ENCODE peak calls at places on chromosomes 5 and 9, in six cellular contexts. E is effector memory CD4-positive, alpha-beta T cell; I is activated gamma-delta T cell treated with anti-CD3 and anti-CD28 coated beads, Interleukin-2, amount 50 U/mL, for 16 hours; M is adipocyte; U is NCI-H69; T is neural progenitor cell. Y is an unnamed sample.

GRCh38 chr5:179974946-179975712 is 67.4 kb upstream of the TBC1D9B start:
- DNase-seq in E (no peak), I (no peak), M (peak), U (peak), T (peak), Y (peak)

GRCh38 chr9:107043886-107044285 is 180.9 kb downstream of the ZNF462 start:
- DNase-seq in E (no peak), I (no peak), M (no peak), U (peak), T (no peak), Y (peak)

GRCh38 chr9:89743216-89743575 is 138.4 kb downstream of the GADD45G start:
- DNase-seq in E (peak), I (no peak), M (no peak), U (no peak), T (no peak), Y (no peak)

GRCh38 chr5:1113805-1114586 is 2.1 kb upstream of the SLC12A7 start:
- DNase-seq in E (no peak), I (no peak), M (no peak), U (no peak), T (no peak), Y (no peak)

GRCh38 chr5:74145904-74146303 is 494.6 kb downstream of the ENC1 start:
- DNase-seq in E (no peak), I (no peak), M (no peak), U (no peak), T (no peak), Y (no peak)

GRCh38 chr5:117859161-117859560 is 1129.2 kb downstream of the DTWD2 start:
- DNase-seq in E (no peak), I (no peak), M (no peak), U (no peak), T (no peak), Y (no peak)

GRCh38 chr5:1517838-1518237 is 5.9 kb downstream of the LPCAT1 start:
- DNase-seq in E (no peak), I (no peak), M (no peak), U (no peak), T (no peak), Y (no peak)

GRCh38 chr5:33788922-33789321 is 102.9 kb downstream of the ADAMTS12 start:
- DNase-seq in E (no peak), I (no peak), M (peak), U (no peak), T (no peak), Y (no peak)

GRCh38 chr5:90475436-90475980 is 844 bp downstream of the POLR3G start:
- DNase-seq in E (no peak), I (no peak), M (no peak), U (peak), T (no peak), Y (no peak)

GRCh38 chr5:141084487-141084989 is 9.9 kb upstream of the PCDHB2 start:
- DNase-seq in E (peak), I (no peak), M (peak), U (peak), T (peak), Y (peak)

GRCh38 chr5:95731571-95732554 is 727 bp downstream of the RHOBTB3 start:
- DNase-seq in E (no peak), I (no peak), M (peak), U (peak), T (peak), Y (peak)

GRCh38 chr5:102670224-102670836 is 84.8 kb upstream of the PAM start:
- DNase-seq in E (no peak), I (no peak), M (peak), U (peak), T (peak), Y (no peak)

GRCh38 chr9:2725126-2725525 is 7.8 kb downstream of the KCNV2 start:
- DNase-seq in E (no peak), I (no peak), M (no peak), U (no peak), T (no peak), Y (no peak)

GRCh38 chr5:25500635-25501034 is 855.9 kb upstream of the CDH10 start:
- DNase-seq in E (no peak), I (no peak), M (no peak), U (no peak), T (no peak), Y (no peak)

GRCh38 chr9:71552480-71552879 is 215.8 kb downstream of the CEMIP2 start:
- DNase-seq in E (no peak), I (no peak), M (no peak), U (peak), T (peak), Y (no peak)

GRCh38 chr5:132467292-132467984 is 23.1 kb downstream of the IRF1 start:
- DNase-seq in E (no peak), I (no peak), M (no peak), U (no peak), T (no peak), Y (no peak)

Y was measured in putamen.